ENCODE peak calls at places on chromosomes 2 and 18, in seven cellular contexts. O is endothelial cell, J is cardiac muscle cell, M is B cell, B is thoracic aorta, E is neural crest cell, Y is thyroid gland. R is an unnamed sample.

GRCh38 chr2:203566161-203566560 is 31.1 kb upstream of the RAPH1 start:
- DNase-seq in O (no peak), J (no peak), M (no peak), B (no peak), E (no peak), Y (no peak), R (no peak)

GRCh38 chr2:3490191-3491158 is 28.9 kb downstream of the ADI1 start:
- DNase-seq in O (no peak), J (peak; percentile 43), M (peak; percentile 11), B (no peak), E (no peak), Y (no peak), R (no peak)

GRCh38 chr2:173037245-173038106 is 38.2 kb upstream of the MAP3K20 start:
- DNase-seq in O (no peak), J (peak; percentile 83), M (no peak), B (no peak), E (no peak), Y (no peak), R (no peak)

GRCh38 chr2:238872026-238872425 is 24.1 kb downstream of the TWIST2 start:
- DNase-seq in O (no peak), J (no peak), M (no peak), B (no peak), E (no peak), Y (no peak), R (no peak)

GRCh38 chr2:164538250-164538866 is 82.9 kb downstream of the GRB14 start:
- DNase-seq in O (no peak), J (peak; percentile 58), M (no peak), B (no peak), E (no peak), Y (peak; percentile 13), R (no peak)

GRCh38 chr2:44744961-44745360 is 196.5 kb upstream of the SIX3 start:
- DNase-seq in O (no peak), J (no peak), M (no peak), B (no peak), E (no peak), Y (no peak), R (no peak)

GRCh38 chr18:500556-501405 is at the start of gene COLEC12:
- DNase-seq in O (peak; percentile 61), J (peak; percentile 61), M (peak; percentile 43), B (no peak), E (peak; percentile 30), Y (no peak), R (no peak)

GRCh38 chr2:232385660-232386489 is 7.3 kb downstream of the ALPP start:
- DNase-seq in O (no peak), J (peak; percentile 97), M (no peak), B (no peak), E (no peak), Y (no peak), R (no peak)

GRCh38 chr2:135149251-135149650 is 97.2 kb downstream of the RAB3GAP1 start:
- DNase-seq in O (no peak), J (peak; percentile 62), M (no peak), B (no peak), E (no peak), Y (no peak), R (no peak)

GRCh38 chr2:180991361-180991760 is 11.0 kb downstream of the UBE2E3 start:
- DNase-seq in O (no peak), J (no peak), M (no peak), B (no peak), E (no peak), Y (no peak), R (no peak)
- TF ChIP-seq CTCF in O (peak; percentile 45), J (no peak), M (no peak), B (no peak), E (peak; percentile 24), Y (no peak), R (peak; percentile 11)

DNA sequence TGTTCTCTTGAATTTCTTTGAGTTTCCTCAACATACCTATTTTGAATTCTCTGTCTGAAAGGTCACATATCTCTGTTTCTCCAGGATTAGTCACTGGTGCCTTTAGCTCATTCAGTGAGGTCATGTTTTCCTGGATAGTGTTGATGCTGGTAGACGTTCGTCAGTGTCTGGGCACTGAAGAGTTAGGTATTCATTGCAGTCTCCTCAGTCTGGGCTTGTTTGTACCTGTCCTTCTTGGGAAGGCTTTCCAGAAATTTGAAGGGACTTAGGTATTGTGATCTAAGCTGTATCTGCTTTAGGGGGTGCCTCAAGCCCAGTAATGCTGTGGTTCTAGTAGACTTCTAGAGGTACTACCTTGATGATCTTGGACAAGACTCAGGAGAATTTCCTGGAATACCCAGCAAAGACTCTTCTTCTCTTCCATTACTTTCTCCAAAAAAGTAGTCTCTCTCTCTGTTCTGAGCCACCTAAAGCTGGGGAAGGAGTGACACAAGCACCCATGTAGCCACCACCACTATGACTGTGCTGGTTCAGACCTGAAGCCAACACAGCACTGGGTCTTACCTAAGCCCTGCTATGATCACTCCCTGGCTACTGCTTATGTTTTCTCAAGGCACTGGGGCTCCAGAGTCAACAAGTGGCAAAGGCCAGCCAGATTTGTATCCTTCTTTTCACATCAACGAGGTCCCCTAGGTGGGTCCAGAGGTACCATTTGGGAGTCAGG is 852.0 kb downstream of the BCL11A start:
- DNase-seq in O (no peak), J (no peak), M (no peak), B (no peak), E (no peak), Y (no peak), R (no peak)
- TF ChIP-seq CTCF in O (no peak), J (no peak), M (no peak), B (no peak), E (no peak), Y (no peak), R (no peak)

GRCh38 chr2:218093879-218094278 is 24.8 kb downstream of the RUFY4 start:
- DNase-seq in O (no peak), J (no peak), M (no peak), B (no peak), E (no peak), Y (no peak), R (no peak)
- TF ChIP-seq CTCF in O (no peak), J (no peak), M (no peak), B (no peak), E (peak; percentile 20), Y (no peak), R (no peak)

GRCh38 chr2:145360129-145360780 is 840.3 kb upstream of the ZEB2 start:
- DNase-seq in O (no peak), J (no peak), M (no peak), B (no peak), E (no peak), Y (no peak), R (no peak)
- TF ChIP-seq CTCF in O (no peak), J (no peak), M (no peak), B (no peak), E (no peak), Y (no peak), R (no peak)

GRCh38 chr2:12606472-12607000 is 110.2 kb upstream of the TRIB2 start:
- DNase-seq in O (no peak), J (peak; percentile 66), M (no peak), B (no peak), E (no peak), Y (no peak), R (no peak)
- TF ChIP-seq CTCF in O (no peak), J (peak; percentile 34), M (no peak), B (no peak), E (peak; percentile 21), Y (no peak), R (no peak)

R was measured in GM12864.